ENCODE peak calls at places on chromosome 15, in six cellular contexts. L is ACHN; H is CD4-positive, alpha-beta T cell; V is LoVo; I is T-helper 9 cell; F is mesothelial cell of epicardium. P is an unnamed sample.

GRCh38 chr15:32682569-32682968 is 35.2 kb upstream of the GREM1 start:
- DNase-seq in L (peak), H (no peak), V (no peak), I (no peak), F (no peak), P (no peak)

GRCh38 chr15:63601026-63601726 is 4.0 kb downstream of the FBXL22 start:
- DNase-seq in L (peak), H (peak), V (peak), I (peak), F (peak), P (peak)

GRCh38 chr15:87863152-87863551 is 393.4 kb downstream of the NTRK3 start:
- DNase-seq in L (peak), H (no peak), V (no peak), I (no peak), F (no peak), P (no peak)

GRCh38 chr15:60374628-60375081 is 23.1 kb downstream of the ANXA2 start:
- DNase-seq in L (peak), H (no peak), V (peak), I (no peak), F (no peak), P (no peak)

GRCh38 chr15:89088605-89089315 is 504 bp downstream of the ABHD2 start:
- DNase-seq in L (no peak), H (no peak), V (no peak), I (peak), F (peak), P (no peak)

GRCh38 chr15:99426431-99427105 is 139.2 kb upstream of the MEF2A start:
- DNase-seq in L (no peak), H (no peak), V (no peak), I (no peak), F (no peak), P (no peak)

GRCh38 chr15:64426845-64427465 is 33.4 kb upstream of the ZNF609 start:
- DNase-seq in L (peak), H (no peak), V (peak), I (no peak), F (no peak), P (no peak)

GRCh38 chr15:100001405-100001804 is 268.2 kb upstream of the LYSMD4 start:
- DNase-seq in L (no peak), H (no peak), V (no peak), I (no peak), F (no peak), P (no peak)

GRCh38 chr15:99279783-99280307 is 28.6 kb downstream of the LRRC28 start:
- DNase-seq in L (no peak), H (no peak), V (no peak), I (no peak), F (no peak), P (no peak)

GRCh38 chr15:88908697-88909621 is 4.2 kb downstream of the MFGE8 start:
- DNase-seq in L (no peak), H (no peak), V (no peak), I (no peak), F (no peak), P (no peak)

P was measured in T-helper 22 cell.